ENCODE peak calls at places on chromosomes 16 and 17, in ten cellular contexts. One of them, this sample, is unnamed.

GRCh38 chr16:12677472-12677871 is 126.2 kb downstream of the CPPED1 start:
- DNase-seq in endodermal cell: no peak
- DNase-seq in HAP-1: no peak
- DNase-seq in mammary epithelial cell: no peak
- DNase-seq in NT2/D1: no peak
- DNase-seq in hypothalamus: no peak
- DNase-seq in astrocyte of the hippocampus: no peak
- DNase-seq in stimulated activated CD4-positive, alpha-beta T cell treated with anti-CD3 and anti-CD28 coated beads, Interleukin-2, amount 100 ng/mL, for 48 hours: no peak
- DNase-seq in ELF-1: no peak
- DNase-seq in fibroblast of the aortic adventitia: no peak
- DNase-seq in this sample: no peak

GRCh38 chr17:3659541-3660111 is 8.8 kb downstream of the TAX1BP3 start:
- DNase-seq in endodermal cell: peak; percentile 58
- DNase-seq in HAP-1: no peak
- DNase-seq in mammary epithelial cell: peak; percentile 80
- DNase-seq in NT2/D1: no peak
- DNase-seq in hypothalamus: peak; percentile 13
- DNase-seq in astrocyte of the hippocampus: peak; percentile 93
- DNase-seq in stimulated activated CD4-positive, alpha-beta T cell treated with anti-CD3 and anti-CD28 coated beads, Interleukin-2, amount 100 ng/mL, for 48 hours: no peak
- DNase-seq in ELF-1: no peak
- DNase-seq in fibroblast of the aortic adventitia: peak; percentile 97
- DNase-seq in this sample: no peak

GRCh38 chr17:394718-395095 is 42.1 kb upstream of the RPH3AL start:
- DNase-seq in endodermal cell: no peak
- DNase-seq in HAP-1: no peak
- DNase-seq in mammary epithelial cell: no peak
- DNase-seq in NT2/D1: no peak
- DNase-seq in hypothalamus: no peak
- DNase-seq in astrocyte of the hippocampus: no peak
- DNase-seq in stimulated activated CD4-positive, alpha-beta T cell treated with anti-CD3 and anti-CD28 coated beads, Interleukin-2, amount 100 ng/mL, for 48 hours: no peak
- DNase-seq in ELF-1: no peak
- DNase-seq in fibroblast of the aortic adventitia: no peak
- DNase-seq in this sample: no peak

GRCh38 chr17:30212750-30213149 is 22.7 kb downstream of the SLC6A4 start:
- DNase-seq in endodermal cell: peak; percentile 70
- DNase-seq in HAP-1: no peak
- DNase-seq in mammary epithelial cell: no peak
- DNase-seq in NT2/D1: no peak
- DNase-seq in hypothalamus: no peak
- DNase-seq in astrocyte of the hippocampus: no peak
- DNase-seq in stimulated activated CD4-positive, alpha-beta T cell treated with anti-CD3 and anti-CD28 coated beads, Interleukin-2, amount 100 ng/mL, for 48 hours: no peak
- DNase-seq in ELF-1: no peak
- DNase-seq in fibroblast of the aortic adventitia: no peak
- DNase-seq in this sample: no peak

GRCh38 chr16:68416057-68417046 is 32.0 kb downstream of the SMPD3 start:
- DNase-seq in endodermal cell: no peak
- DNase-seq in HAP-1: no peak
- DNase-seq in mammary epithelial cell: no peak
- DNase-seq in NT2/D1: no peak
- DNase-seq in hypothalamus: no peak
- DNase-seq in astrocyte of the hippocampus: no peak
- DNase-seq in stimulated activated CD4-positive, alpha-beta T cell treated with anti-CD3 and anti-CD28 coated beads, Interleukin-2, amount 100 ng/mL, for 48 hours: no peak
- DNase-seq in ELF-1: no peak
- DNase-seq in fibroblast of the aortic adventitia: no peak
- DNase-seq in this sample: no peak

GRCh38 chr17:19799796-19800195 is 51.7 kb upstream of the ALDH3A1 start:
- DNase-seq in endodermal cell: no peak
- DNase-seq in HAP-1: no peak
- DNase-seq in mammary epithelial cell: peak; percentile 75
- DNase-seq in NT2/D1: no peak
- DNase-seq in hypothalamus: no peak
- DNase-seq in astrocyte of the hippocampus: no peak
- DNase-seq in stimulated activated CD4-positive, alpha-beta T cell treated with anti-CD3 and anti-CD28 coated beads, Interleukin-2, amount 100 ng/mL, for 48 hours: no peak
- DNase-seq in ELF-1: peak; percentile 8
- DNase-seq in fibroblast of the aortic adventitia: no peak
- DNase-seq in this sample: no peak

GRCh38 chr16:65936096-65936495 is 430.4 kb upstream of the CDH5 start:
- DNase-seq in endodermal cell: no peak
- DNase-seq in HAP-1: no peak
- DNase-seq in mammary epithelial cell: no peak
- DNase-seq in NT2/D1: no peak
- DNase-seq in hypothalamus: no peak
- DNase-seq in astrocyte of the hippocampus: no peak
- DNase-seq in stimulated activated CD4-positive, alpha-beta T cell treated with anti-CD3 and anti-CD28 coated beads, Interleukin-2, amount 100 ng/mL, for 48 hours: no peak
- DNase-seq in ELF-1: no peak
- DNase-seq in fibroblast of the aortic adventitia: peak; percentile 23
- DNase-seq in this sample: no peak

GRCh38 chr16:29775742-29776408 is 2.2 kb upstream of the ZG16 start:
- DNase-seq in endodermal cell: no peak
- DNase-seq in HAP-1: no peak
- DNase-seq in mammary epithelial cell: peak; percentile 70
- DNase-seq in NT2/D1: no peak
- DNase-seq in hypothalamus: no peak
- DNase-seq in astrocyte of the hippocampus: peak; percentile 13
- DNase-seq in stimulated activated CD4-positive, alpha-beta T cell treated with anti-CD3 and anti-CD28 coated beads, Interleukin-2, amount 100 ng/mL, for 48 hours: no peak
- DNase-seq in ELF-1: peak; percentile 32
- DNase-seq in fibroblast of the aortic adventitia: peak; percentile 77
- DNase-seq in this sample: no peak

GRCh38 chr16:24318670-24319069 is 62.5 kb downstream of the CACNG3 start:
- DNase-seq in endodermal cell: peak; percentile 79
- DNase-seq in HAP-1: no peak
- DNase-seq in mammary epithelial cell: no peak
- DNase-seq in NT2/D1: no peak
- DNase-seq in hypothalamus: no peak
- DNase-seq in astrocyte of the hippocampus: no peak
- DNase-seq in stimulated activated CD4-positive, alpha-beta T cell treated with anti-CD3 and anti-CD28 coated beads, Interleukin-2, amount 100 ng/mL, for 48 hours: no peak
- DNase-seq in ELF-1: peak; percentile 26
- DNase-seq in fibroblast of the aortic adventitia: no peak
- DNase-seq in this sample: no peak

GRCh38 chr17:16415031-16415924 is at the start of gene TRPV2:
- DNase-seq in endodermal cell: peak; percentile 92
- DNase-seq in HAP-1: peak; percentile 42
- DNase-seq in mammary epithelial cell: no peak
- DNase-seq in NT2/D1: no peak
- DNase-seq in hypothalamus: no peak
- DNase-seq in astrocyte of the hippocampus: no peak
- DNase-seq in stimulated activated CD4-positive, alpha-beta T cell treated with anti-CD3 and anti-CD28 coated beads, Interleukin-2, amount 100 ng/mL, for 48 hours: peak; percentile 41
- DNase-seq in ELF-1: peak; percentile 53
- DNase-seq in fibroblast of the aortic adventitia: no peak
- DNase-seq in this sample: peak; percentile 57

GRCh38 chr16:87006789-87007745 is 310.1 kb downstream of the C16orf95 start:
- DNase-seq in endodermal cell: no peak
- DNase-seq in HAP-1: no peak
- DNase-seq in mammary epithelial cell: no peak
- DNase-seq in NT2/D1: no peak
- DNase-seq in hypothalamus: no peak
- DNase-seq in astrocyte of the hippocampus: no peak
- DNase-seq in stimulated activated CD4-positive, alpha-beta T cell treated with anti-CD3 and anti-CD28 coated beads, Interleukin-2, amount 100 ng/mL, for 48 hours: no peak
- DNase-seq in ELF-1: no peak
- DNase-seq in fibroblast of the aortic adventitia: no peak
- DNase-seq in this sample: no peak

GRCh38 chr16:54193656-54194007 is 93.0 kb downstream of the IRX3 start:
- DNase-seq in endodermal cell: peak; percentile 95
- DNase-seq in HAP-1: peak; percentile 87
- DNase-seq in mammary epithelial cell: peak; percentile 58
- DNase-seq in NT2/D1: peak; percentile 56
- DNase-seq in hypothalamus: peak; percentile 53
- DNase-seq in astrocyte of the hippocampus: peak; percentile 79
- DNase-seq in stimulated activated CD4-positive, alpha-beta T cell treated with anti-CD3 and anti-CD28 coated beads, Interleukin-2, amount 100 ng/mL, for 48 hours: peak; percentile 39
- DNase-seq in ELF-1: peak; percentile 90
- DNase-seq in fibroblast of the aortic adventitia: peak; percentile 69
- DNase-seq in this sample: peak; percentile 6

GRCh38 chr16:61862756-61863155 is 173.5 kb downstream of the CDH8 start:
- DNase-seq in endodermal cell: no peak
- DNase-seq in HAP-1: no peak
- DNase-seq in mammary epithelial cell: no peak
- DNase-seq in NT2/D1: no peak
- DNase-seq in hypothalamus: no peak
- DNase-seq in astrocyte of the hippocampus: no peak
- DNase-seq in stimulated activated CD4-positive, alpha-beta T cell treated with anti-CD3 and anti-CD28 coated beads, Interleukin-2, amount 100 ng/mL, for 48 hours: no peak
- DNase-seq in ELF-1: no peak
- DNase-seq in fibroblast of the aortic adventitia: no peak
- DNase-seq in this sample: no peak

GRCh38 chr16:1509307-1510221 is 16.4 kb downstream of the TELO2 start:
- DNase-seq in endodermal cell: no peak
- DNase-seq in HAP-1: no peak
- DNase-seq in mammary epithelial cell: no peak
- DNase-seq in NT2/D1: no peak
- DNase-seq in hypothalamus: no peak
- DNase-seq in astrocyte of the hippocampus: no peak
- DNase-seq in stimulated activated CD4-positive, alpha-beta T cell treated with anti-CD3 and anti-CD28 coated beads, Interleukin-2, amount 100 ng/mL, for 48 hours: no peak
- DNase-seq in ELF-1: no peak
- DNase-seq in fibroblast of the aortic adventitia: no peak
- DNase-seq in this sample: no peak

GRCh38 chr17:19719365-19720209 is 3.2 kb upstream of the SLC47A2 start:
- DNase-seq in endodermal cell: peak; percentile 40
- DNase-seq in HAP-1: no peak
- DNase-seq in mammary epithelial cell: peak; percentile 88
- DNase-seq in NT2/D1: no peak
- DNase-seq in hypothalamus: no peak
- DNase-seq in astrocyte of the hippocampus: no peak
- DNase-seq in stimulated activated CD4-positive, alpha-beta T cell treated with anti-CD3 and anti-CD28 coated beads, Interleukin-2, amount 100 ng/mL, for 48 hours: no peak
- DNase-seq in ELF-1: peak; percentile 26
- DNase-seq in fibroblast of the aortic adventitia: no peak
- DNase-seq in this sample: no peak

GRCh38 chr16:15961060-15961511 is 11.7 kb downstream of the ABCC1 start:
- DNase-seq in endodermal cell: no peak
- DNase-seq in HAP-1: no peak
- DNase-seq in mammary epithelial cell: no peak
- DNase-seq in NT2/D1: no peak
- DNase-seq in hypothalamus: no peak
- DNase-seq in astrocyte of the hippocampus: peak; percentile 69
- DNase-seq in stimulated activated CD4-positive, alpha-beta T cell treated with anti-CD3 and anti-CD28 coated beads, Interleukin-2, amount 100 ng/mL, for 48 hours: peak; percentile 34
- DNase-seq in ELF-1: no peak
- DNase-seq in fibroblast of the aortic adventitia: peak; percentile 29
- DNase-seq in this sample: peak; percentile 58

GRCh38 chr17:16923097-16923903 is 48.6 kb downstream of the TNFRSF13B start:
- DNase-seq in endodermal cell: peak; percentile 42
- DNase-seq in HAP-1: no peak
- DNase-seq in mammary epithelial cell: no peak
- DNase-seq in NT2/D1: no peak
- DNase-seq in hypothalamus: no peak
- DNase-seq in astrocyte of the hippocampus: no peak
- DNase-seq in stimulated activated CD4-positive, alpha-beta T cell treated with anti-CD3 and anti-CD28 coated beads, Interleukin-2, amount 100 ng/mL, for 48 hours: no peak
- DNase-seq in ELF-1: no peak
- DNase-seq in fibroblast of the aortic adventitia: no peak
- DNase-seq in this sample: no peak

GRCh38 chr17:55830699-55831098 is 79.8 kb downstream of the PCTP start:
- DNase-seq in endodermal cell: no peak
- DNase-seq in HAP-1: no peak
- DNase-seq in mammary epithelial cell: no peak
- DNase-seq in NT2/D1: no peak
- DNase-seq in hypothalamus: no peak
- DNase-seq in astrocyte of the hippocampus: no peak
- DNase-seq in stimulated activated CD4-positive, alpha-beta T cell treated with anti-CD3 and anti-CD28 coated beads, Interleukin-2, amount 100 ng/mL, for 48 hours: no peak
- DNase-seq in ELF-1: no peak
- DNase-seq in fibroblast of the aortic adventitia: no peak
- DNase-seq in this sample: no peak

GRCh38 chr16:23423496-23424049 is 29.4 kb downstream of the COG7 start:
- DNase-seq in endodermal cell: peak; percentile 48
- DNase-seq in HAP-1: peak; percentile 49
- DNase-seq in mammary epithelial cell: peak; percentile 97
- DNase-seq in NT2/D1: no peak
- DNase-seq in hypothalamus: no peak
- DNase-seq in astrocyte of the hippocampus: peak; percentile 97
- DNase-seq in stimulated activated CD4-positive, alpha-beta T cell treated with anti-CD3 and anti-CD28 coated beads, Interleukin-2, amount 100 ng/mL, for 48 hours: no peak
- DNase-seq in ELF-1: peak; percentile 11
- DNase-seq in fibroblast of the aortic adventitia: peak; percentile 95
- DNase-seq in this sample: no peak

GRCh38 chr17:4610656-4611055 is 26.3 kb downstream of the SMTNL2 start:
- DNase-seq in endodermal cell: no peak
- DNase-seq in HAP-1: no peak
- DNase-seq in mammary epithelial cell: no peak
- DNase-seq in NT2/D1: no peak
- DNase-seq in hypothalamus: no peak
- DNase-seq in astrocyte of the hippocampus: no peak
- DNase-seq in stimulated activated CD4-positive, alpha-beta T cell treated with anti-CD3 and anti-CD28 coated beads, Interleukin-2, amount 100 ng/mL, for 48 hours: no peak
- DNase-seq in ELF-1: peak; percentile 14
- DNase-seq in fibroblast of the aortic adventitia: no peak
- DNase-seq in this sample: no peak